ENCODE peak calls at places on chromosomes 13 and 19, in five cellular contexts. V is ovary, N is A549, B is tibial nerve, O is stomach. J is an unnamed sample.

GRCh38 chr13:114000151-114001040 is 26.5 kb upstream of the C13orf46 start:
- DNase-seq in V (no peak), N (no peak), B (no peak), O (no peak), J (no peak)

GRCh38 chr19:15452111-15453047 is 2.6 kb upstream of the WIZ start:
- DNase-seq in V (peak), N (peak), B (peak), O (peak), J (peak)

GRCh38 chr19:6696239-6696820 is 24.1 kb downstream of the C3 start:
- DNase-seq in V (no peak), N (no peak), B (no peak), O (no peak), J (no peak)

GRCh38 chr13:113835461-113836274 is 28.2 kb downstream of the GAS6 start:
- DNase-seq in V (no peak), N (peak), B (no peak), O (no peak), J (no peak)

GRCh38 chr19:50969413-50969760 is at the start of gene KLK6:
- DNase-seq in V (no peak), N (no peak), B (no peak), O (no peak), J (no peak)

GRCh38 chr19:41023193-41023592 is 32.1 kb downstream of the CYP2B6 start:
- DNase-seq in V (no peak), N (no peak), B (no peak), O (no peak), J (no peak)

GRCh38 chr13:40653558-40654318 is 12.7 kb downstream of the FOXO1 start:
- DNase-seq in V (no peak), N (no peak), B (no peak), O (no peak), J (no peak)

GRCh38 chr13:33524086-33524485 is 238.5 kb upstream of the STARD13 start:
- DNase-seq in V (no peak), N (no peak), B (no peak), O (no peak), J (no peak)

GRCh38 chr13:40362502-40362901 is 303.9 kb downstream of the FOXO1 start:
- DNase-seq in V (no peak), N (no peak), B (no peak), O (no peak), J (no peak)

GRCh38 chr13:100722517-100722916 is 47.9 kb upstream of the TMTC4 start:
- DNase-seq in V (no peak), N (peak), B (no peak), O (no peak), J (no peak)

GRCh38 chr13:96284971-96285370 is 195.1 kb downstream of the HS6ST3 start:
- DNase-seq in V (no peak), N (no peak), B (no peak), O (no peak), J (no peak)

GRCh38 chr13:47175172-47175806 is 278.4 kb upstream of the HTR2A start:
- DNase-seq in V (no peak), N (no peak), B (no peak), O (no peak), J (no peak)

GRCh38 chr19:3818918-3819317 is 32.7 kb upstream of the MATK start:
- DNase-seq in V (no peak), N (no peak), B (no peak), O (no peak), J (no peak)

GRCh38 chr19:3366761-3367571 is 583 bp downstream of the NFIC start:
- DNase-seq in V (peak), N (no peak), B (no peak), O (no peak), J (peak)

GRCh38 chr13:36973621-36974268 is 25.4 kb downstream of the ALG5 start:
- DNase-seq in V (no peak), N (no peak), B (no peak), O (no peak), J (no peak)

GRCh38 chr19:47226426-47227346 is 4.3 kb downstream of the BBC3 start:
- DNase-seq in V (peak), N (peak), B (peak), O (peak), J (peak)

GRCh38 chr19:32674153-32674958 is 624 bp downstream of the ANKRD27 start:
- DNase-seq in V (peak), N (no peak), B (no peak), O (no peak), J (no peak)

GRCh38 chr19:35975608-35976214 is 19.3 kb upstream of the SDHAF1 start:
- DNase-seq in V (no peak), N (no peak), B (no peak), O (no peak), J (no peak)

GRCh38 chr19:12000152-12000981 is 35.1 kb downstream of the ZNF433 start:
- DNase-seq in V (no peak), N (no peak), B (no peak), O (no peak), J (no peak)
- TF ChIP-seq EP300 in V (no peak), N (no peak), B (no peak), O (no peak), J (no peak)

GRCh38 chr19:13117176-13117771 is 734 bp upstream of the TRMT1 start:
- DNase-seq in V (no peak), N (no peak), B (no peak), O (no peak), J (no peak)

GRCh38 chr19:13117772-13118423 is at the start of gene NACC1:
- DNase-seq in V (peak), N (peak), B (peak), O (peak), J (peak)

GRCh38 chr19:13118424-13119193 is 545 bp downstream of the NACC1 start:
- DNase-seq in V (peak), N (peak), B (no peak), O (peak), J (peak)

GRCh38 chr19:13115936-13116281 is 631 bp downstream of the TRMT1 start:
- DNase-seq in V (no peak), N (no peak), B (no peak), O (no peak), J (no peak)

GRCh38 chr19:13116282-13117175 is at the start of gene TRMT1:
- DNase-seq in V (peak), N (peak), B (peak), O (peak), J (peak)
- TF ChIP-seq POLR2A in V (peak), N (peak), B (peak), O (no peak), J (no peak)

DNA sequence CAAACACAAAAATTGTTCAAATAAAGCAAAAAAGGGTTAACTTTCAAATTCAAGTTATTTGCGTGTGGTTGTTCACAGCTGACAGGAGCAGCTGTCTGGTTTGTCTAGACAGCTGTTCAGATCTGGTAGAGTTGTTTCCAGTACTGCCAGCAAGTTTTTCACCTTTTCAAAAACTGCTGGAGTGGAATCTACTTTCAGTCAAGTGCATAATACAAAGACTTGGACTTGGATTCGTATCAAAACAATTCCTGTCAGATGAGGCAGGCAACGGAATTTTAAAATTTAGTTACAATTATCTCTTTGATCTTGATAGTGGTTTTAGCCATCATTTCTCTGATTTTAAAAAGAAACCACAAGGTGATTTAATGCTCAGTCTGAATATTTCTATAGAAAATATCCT is 51.7 kb upstream of the EEF1AKMT1 start:
- DNase-seq in V (no peak), N (no peak), B (no peak), O (no peak), J (no peak)
- H3K27ac ChIP-seq in V (no peak), N (no peak), B (no peak), O (no peak), J (peak)

GRCh38 chr13:77511552-77511951 is 24.0 kb upstream of the SCEL start:
- DNase-seq in V (no peak), N (peak), B (no peak), O (no peak), J (no peak)

GRCh38 chr13:77510156-77510555 is 25.4 kb upstream of the SCEL start:
- DNase-seq in V (no peak), N (no peak), B (no peak), O (no peak), J (no peak)

GRCh38 chr13:77507931-77508776 is 27.4 kb upstream of the SCEL start:
- DNase-seq in V (no peak), N (peak), B (no peak), O (no peak), J (no peak)

GRCh38 chr13:77506874-77507273 is 28.6 kb upstream of the SCEL start:
- DNase-seq in V (no peak), N (peak), B (no peak), O (no peak), J (no peak)

GRCh38 chr13:77509221-77509620 is 26.3 kb upstream of the SCEL start:
- DNase-seq in V (no peak), N (no peak), B (no peak), O (no peak), J (no peak)
- TF ChIP-seq EP300 in V (no peak), N (no peak), B (no peak), O (no peak), J (no peak)

J was measured in sigmoid colon.